ENCODE peak calls at places on chromosome 9, in eight cellular contexts. K is stomach, A is spleen, P is transverse colon, X is tibial nerve, D is lower leg skin, O is IMR-90, C is A549. Y is an unnamed sample.
A peak's percentile ranks its signal among the peaks of the same experiment; 100 is the strongest.

GRCh38 chr9:110256142-110256391 is 240 bp downstream of the TXN start:
- DNase-seq in K (no peak), A (no peak), P (no peak), X (no peak), D (no peak), O (no peak), C (no peak), Y (peak; percentile 82)

GRCh38 chr9:4750021-4750673 is 9.1 kb upstream of the AK3 start:
- DNase-seq in K (no peak), A (no peak), P (no peak), X (peak; percentile 54), D (no peak), O (peak; percentile 61), C (no peak), Y (no peak)

GRCh38 chr9:93673844-93674334 is 97.5 kb downstream of the PHF2 start:
- DNase-seq in K (peak; percentile 2), A (no peak), P (peak; percentile 3), X (no peak), D (peak; percentile 84), O (no peak), C (no peak), Y (peak; percentile 79)

GRCh38 chr9:5269249-5269715 is 35.2 kb downstream of the RLN2 start:
- DNase-seq in K (no peak), A (no peak), P (no peak), X (no peak), D (no peak), O (peak; percentile 54), C (no peak), Y (no peak)

GRCh38 chr9:77236693-77237092 is 59.4 kb downstream of the VPS13A start:
- DNase-seq in K (no peak), A (no peak), P (no peak), X (no peak), D (no peak), O (no peak), C (no peak), Y (no peak)

GRCh38 chr9:91690540-91691249 is 259.3 kb downstream of the ROR2 start:
- DNase-seq in K (no peak), A (no peak), P (no peak), X (no peak), D (no peak), O (no peak), C (no peak), Y (no peak)

GRCh38 chr9:130215341-130216119 is 43.3 kb downstream of the NCS1 start:
- DNase-seq in K (no peak), A (no peak), P (no peak), X (no peak), D (no peak), O (peak; percentile 56), C (no peak), Y (peak; percentile 58)

GRCh38 chr9:89878687-89879086 is 273.9 kb downstream of the GADD45G start:
- DNase-seq in K (peak; percentile 48), A (peak; percentile 70), P (peak; percentile 47), X (peak; percentile 35), D (peak; percentile 84), O (no peak), C (no peak), Y (peak; percentile 82)

GRCh38 chr9:35962126-35962906 is 4.4 kb upstream of the OR2S2 start:
- DNase-seq in K (no peak), A (no peak), P (peak; percentile 37), X (no peak), D (no peak), O (peak; percentile 85), C (no peak), Y (no peak)

GRCh38 chr9:113650207-113651131 is 186.9 kb downstream of the RGS3 start:
- DNase-seq in K (no peak), A (no peak), P (no peak), X (no peak), D (no peak), O (peak; percentile 88), C (peak; percentile 69), Y (peak; percentile 51)

GRCh38 chr9:129887210-129888084 is 52.2 kb downstream of the USP20 start:
- DNase-seq in K (no peak), A (peak; percentile 81), P (peak; percentile 45), X (no peak), D (no peak), O (peak; percentile 81), C (no peak), Y (no peak)

GRCh38 chr9:84357235-84357634 is 16.7 kb upstream of the SLC28A3 start:
- DNase-seq in K (no peak), A (no peak), P (no peak), X (no peak), D (peak; percentile 75), O (no peak), C (no peak), Y (no peak)

GRCh38 chr9:8268216-8268878 is 468.8 kb upstream of the DMAC1 start:
- DNase-seq in K (no peak), A (no peak), P (no peak), X (no peak), D (no peak), O (no peak), C (no peak), Y (no peak)

GRCh38 chr9:81414836-81415235 is 274.5 kb downstream of the TLE1 start:
- DNase-seq in K (no peak), A (no peak), P (no peak), X (no peak), D (no peak), O (no peak), C (no peak), Y (no peak)

GRCh38 chr9:135960328-135961276 is 571 bp downstream of the UBAC1 start:
- DNase-seq in K (peak; percentile 35), A (no peak), P (peak; percentile 21), X (peak; percentile 23), D (no peak), O (no peak), C (peak; percentile 52), Y (peak; percentile 81)

GRCh38 chr9:70868044-70868443 is 253.4 kb downstream of the TRPM3 start:
- DNase-seq in K (no peak), A (no peak), P (no peak), X (no peak), D (no peak), O (no peak), C (no peak), Y (no peak)

GRCh38 chr9:70873506-70873905 is 247.9 kb downstream of the TRPM3 start:
- DNase-seq in K (no peak), A (no peak), P (no peak), X (no peak), D (no peak), O (no peak), C (no peak), Y (no peak)

GRCh38 chr9:70874451-70874850 is 247.0 kb downstream of the TRPM3 start:
- DNase-seq in K (no peak), A (no peak), P (no peak), X (no peak), D (no peak), O (no peak), C (no peak), Y (no peak)

GRCh38 chr9:70865471-70865870 is 255.9 kb downstream of the TRPM3 start:
- DNase-seq in K (no peak), A (no peak), P (no peak), X (no peak), D (no peak), O (no peak), C (no peak), Y (no peak)

GRCh38 chr9:70868661-70869652 is 252.5 kb downstream of the TRPM3 start:
- DNase-seq in K (peak; percentile 25), A (no peak), P (no peak), X (no peak), D (no peak), O (no peak), C (no peak), Y (no peak)
- H3K4me3 ChIP-seq in K (peak overlapping the region; percentile 37), A (peak overlapping the region; percentile 13), P (peak overlapping the region; percentile 25), X (peak overlapping the region; percentile 33), D (no peak overlapping the region), O (no peak overlapping the region), C (no peak overlapping the region), Y (peak overlapping the region; percentile 35)

DNA sequence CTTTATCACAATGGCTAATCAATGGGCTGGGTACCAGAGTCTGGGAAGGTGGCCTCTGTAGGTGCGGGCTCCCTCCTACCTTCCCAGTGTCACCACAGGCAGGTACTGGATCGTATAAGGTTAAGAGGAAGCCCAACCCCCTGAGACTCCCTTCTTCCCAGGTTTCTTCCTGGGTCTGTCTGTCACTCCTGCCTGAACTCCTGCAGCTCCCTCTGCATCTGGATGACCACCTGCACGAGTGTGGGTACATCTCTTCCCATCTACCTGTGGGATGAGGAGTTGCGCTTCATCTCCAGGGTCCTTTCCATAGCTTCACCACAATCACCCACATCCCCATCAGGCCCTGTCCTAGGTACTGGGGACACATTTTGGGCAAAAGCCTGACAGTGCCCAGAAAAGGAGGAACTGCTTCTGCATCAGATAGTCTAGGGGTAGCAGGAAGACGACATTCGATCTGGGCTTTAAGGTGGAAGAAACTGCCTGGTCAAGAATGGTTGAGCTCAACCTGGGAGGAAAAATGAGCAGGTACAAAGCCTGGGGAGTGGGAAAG is 112.2 kb upstream of the ALDH1B1 start:
- DNase-seq in K (no peak), A (no peak), P (no peak), X (no peak), D (peak; percentile 54), O (no peak), C (no peak), Y (no peak)
- TF ChIP-seq CTCF in K (no peak), A (no peak), P (no peak), X (no peak), D (no peak), O (no peak), C (no peak), Y (no peak)

GRCh38 chr9:133855802-133856592 is 117.8 kb upstream of the SARDH start:
- DNase-seq in K (peak; percentile 53), A (no peak), P (peak; percentile 87), X (peak; percentile 59), D (no peak), O (peak; percentile 87), C (no peak), Y (no peak)
- TF ChIP-seq POLR2A in K (no peak), A (no peak), P (peak; percentile 22), X (no peak), D (no peak), O (no peak), C (no peak), Y (no peak)

DNA sequence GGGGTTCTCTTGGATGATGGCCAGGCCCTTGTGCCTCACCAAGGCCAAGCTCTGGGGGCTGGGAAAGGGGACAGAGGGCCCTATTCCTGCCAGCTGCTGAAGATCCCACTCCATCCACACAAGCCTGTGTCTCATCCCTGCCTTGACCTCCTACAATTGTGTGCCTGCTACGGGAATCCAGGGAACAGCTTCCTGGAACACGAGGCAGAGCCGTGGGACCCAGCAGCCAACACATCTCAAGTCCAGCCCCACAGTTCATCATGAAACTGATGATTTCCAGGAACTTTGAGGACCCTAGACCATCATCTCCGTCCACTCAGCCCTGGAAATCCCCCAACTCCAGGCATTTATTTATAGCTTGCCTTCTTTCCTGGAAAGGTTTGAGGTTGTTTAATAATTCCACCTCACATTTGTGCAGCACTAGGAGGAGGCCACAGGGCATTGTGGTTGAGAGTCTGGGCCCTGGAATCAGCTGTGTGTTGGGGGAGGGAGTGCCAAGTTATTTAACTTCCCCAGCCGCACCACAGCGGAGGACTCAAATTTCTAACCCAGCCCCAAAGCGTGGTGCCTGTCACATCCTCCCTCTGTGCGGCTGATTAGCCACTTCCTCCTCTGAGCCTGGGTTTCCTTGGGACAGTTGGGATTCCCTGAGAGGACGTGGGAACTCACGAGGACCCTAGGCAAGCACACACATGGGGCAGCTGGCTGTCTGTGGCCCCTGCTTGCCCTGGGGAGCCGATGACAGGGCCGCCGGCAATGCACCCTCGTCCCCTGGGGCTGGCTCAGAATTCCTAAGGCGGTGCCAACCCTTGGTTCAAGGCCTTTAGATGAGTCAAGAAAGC is 58.2 kb upstream of the GGTA1 start:
- DNase-seq in K (peak; percentile 68), A (peak; percentile 85), P (peak; percentile 45), X (peak; percentile 48), D (peak; percentile 91), O (peak; percentile 92), C (no peak), Y (peak; percentile 77)
- H3K4me3 ChIP-seq in K (no peak overlapping the region), A (no peak overlapping the region), P (no peak overlapping the region), X (no peak overlapping the region), D (no peak overlapping the region), O (no peak overlapping the region), C (no peak overlapping the region), Y (no peak overlapping the region)